ENCODE peak calls at places on chromosomes 16 and 17, in seven cellular contexts. D is HT-29; S is COLO829; Y is DMS53; K is NCI-H748 treated with DMSO at 0.1 percent for 48 hours; X is stimulated activated CD8-positive, alpha-beta memory T cell treated with anti-CD3 and anti-CD28 coated beads, Interleukin-4, amount 100 ng/mL, for 1 hour; Q is fibroblast of mammary gland. F is an unnamed sample.

GRCh38 chr16:26787924-26788323 is 278.8 kb upstream of the C16orf82 start:
- DNase-seq in K (no peak), Q (no peak), Y (peak), D (peak), S (no peak), X (no peak), F (no peak)

GRCh38 chr17:5785867-5786509 is 201.7 kb upstream of the NLRP1 start:
- DNase-seq in Y (no peak), D (no peak), K (no peak), Q (peak), S (no peak), X (no peak), F (peak)

GRCh38 chr17:54898576-54898975 is 2.1 kb upstream of the TOM1L1 start:
- DNase-seq in X (no peak), S (no peak), Q (peak), D (no peak), K (no peak), Y (no peak), F (peak)

GRCh38 chr16:70438325-70438982 is 446 bp downstream of the ST3GAL2 start:
- DNase-seq in K (no peak), Q (no peak), Y (no peak), S (no peak), X (no peak), D (no peak), F (no peak)

GRCh38 chr17:17628388-17629008 is 37.0 kb upstream of the PEMT start:
- DNase-seq in K (no peak), Y (peak), Q (no peak), X (no peak), S (no peak), D (no peak), F (no peak)

GRCh38 chr17:44928136-44928535 is 12.8 kb upstream of the GFAP start:
- DNase-seq in D (no peak), S (no peak), K (no peak), Q (no peak), X (no peak), Y (no peak), F (no peak)

GRCh38 chr16:2450535-2450934 is 9.4 kb upstream of the TEDC2 start:
- DNase-seq in D (no peak), X (no peak), S (no peak), K (no peak), Y (no peak), Q (no peak), F (no peak)

GRCh38 chr16:49602201-49603041 is 228.8 kb downstream of the C16orf78 start:
- DNase-seq in D (no peak), S (no peak), Y (no peak), Q (no peak), K (no peak), X (no peak), F (no peak)

GRCh38 chr17:14019186-14019956 is 49.9 kb upstream of the COX10 start:
- DNase-seq in Y (no peak), X (no peak), Q (peak), K (no peak), S (peak), D (no peak), F (peak)

GRCh38 chr16:87970206-87970605 is 19.0 kb downstream of the BANP start:
- DNase-seq in K (no peak), Y (no peak), D (no peak), S (no peak), Q (peak), X (no peak), F (peak)

GRCh38 chr16:54577566-54578180 is 291.1 kb upstream of the IRX3 start:
- DNase-seq in Q (no peak), Y (no peak), D (no peak), K (no peak), X (no peak), S (no peak), F (no peak)

GRCh38 chr17:3761061-3761917 is 37.6 kb downstream of the HASPIN start:
- DNase-seq in X (no peak), D (no peak), Y (no peak), K (no peak), Q (no peak), S (no peak), F (no peak)

GRCh38 chr17:66944365-66945203 is 19.9 kb upstream of the CACNG4 start:
- DNase-seq in S (no peak), K (no peak), X (no peak), Y (no peak), D (peak), Q (no peak), F (no peak)

GRCh38 chr17:81239714-81240555 is 817 bp downstream of the NDUFAF8 start:
- DNase-seq in Q (no peak), X (no peak), Y (peak), D (peak), S (peak), K (no peak), F (no peak)